ENCODE peak calls at places on chromosome 17, in nine cellular contexts. J is IMR-90, C is astrocyte of the spinal cord, L is psoas muscle, I is heart left ventricle, T is stomach, O is PC-3, E is AG04449, V is Peyer's patch. U is an unnamed sample.

GRCh38 chr17:55089955-55090573 is 121.5 kb downstream of the STXBP4 start:
- DNase-seq in J (peak; percentile 18), C (peak; percentile 34), L (no peak), I (no peak), T (no peak), O (peak; percentile 82), E (no peak), V (peak; percentile 52), U (no peak)

GRCh38 chr17:45341389-45342158 is 24.8 kb upstream of the MAP3K14 start:
- DNase-seq in J (peak; percentile 85), C (peak; percentile 90), L (peak; percentile 69), I (peak; percentile 70), T (no peak), O (peak; percentile 36), E (peak; percentile 63), V (peak; percentile 50), U (peak; percentile 55)

GRCh38 chr17:58113947-58114346 is 30.7 kb downstream of the DYNLL2 start:
- DNase-seq in J (no peak), C (no peak), L (no peak), I (no peak), T (no peak), O (no peak), E (no peak), V (no peak), U (no peak)

GRCh38 chr17:1934901-1935300 is 90.2 kb downstream of the RTN4RL1 start:
- DNase-seq in J (no peak), C (no peak), L (no peak), I (no peak), T (no peak), O (no peak), E (no peak), V (no peak), U (no peak)

GRCh38 chr17:41975099-41976083 is 8.8 kb downstream of the CNP start:
- DNase-seq in J (peak; percentile 69), C (peak; percentile 53), L (peak; percentile 31), I (no peak), T (no peak), O (no peak), E (no peak), V (no peak), U (no peak)

GRCh38 chr17:74768069-74768762 is 7.9 kb downstream of the NAT9 start:
- DNase-seq in J (peak; percentile 73), C (peak; percentile 68), L (peak; percentile 88), I (peak; percentile 84), T (peak; percentile 89), O (peak; percentile 51), E (no peak), V (no peak), U (peak; percentile 89)

GRCh38 chr17:48052956-48053757 is 5.0 kb downstream of the NFE2L1 start:
- DNase-seq in J (peak; percentile 40), C (peak; percentile 45), L (peak; percentile 96), I (peak; percentile 86), T (peak; percentile 39), O (no peak), E (no peak), V (peak; percentile 68), U (peak; percentile 88)

GRCh38 chr17:78224226-78225087 is 7.0 kb upstream of the TMEM235 start:
- DNase-seq in J (no peak), C (no peak), L (no peak), I (no peak), T (no peak), O (no peak), E (no peak), V (no peak), U (no peak)

GRCh38 chr17:69733171-69734014 is 318.9 kb downstream of the MAP2K6 start:
- DNase-seq in J (peak; percentile 88), C (peak; percentile 65), L (peak; percentile 83), I (no peak), T (no peak), O (peak; percentile 78), E (peak; percentile 56), V (no peak), U (no peak)

GRCh38 chr17:37438141-37438540 is 31.5 kb downstream of the TADA2A start:
- DNase-seq in J (no peak), C (no peak), L (no peak), I (no peak), T (no peak), O (peak; percentile 19), E (no peak), V (no peak), U (no peak)
- TF ChIP-seq CTCF in J (peak; percentile 8), C (peak; percentile 24), L (no peak), I (no peak), T (no peak), O (peak; percentile 55), E (no peak), V (no peak), U (no peak)

GRCh38 chr17:82345151-82345976 is 11.8 kb upstream of the SECTM1 start:
- DNase-seq in J (no peak), C (no peak), L (peak; percentile 36), I (no peak), T (no peak), O (no peak), E (no peak), V (no peak), U (no peak)

GRCh38 chr17:82342361-82343079 is 9.0 kb upstream of the SECTM1 start:
- DNase-seq in J (no peak), C (no peak), L (no peak), I (no peak), T (no peak), O (no peak), E (no peak), V (no peak), U (no peak)

GRCh38 chr17:82344175-82344907 is 10.8 kb upstream of the SECTM1 start:
- DNase-seq in J (no peak), C (no peak), L (peak; percentile 38), I (no peak), T (no peak), O (no peak), E (no peak), V (no peak), U (no peak)

GRCh38 chr17:82346342-82347300 is 12.4 kb upstream of the TEX19 start:
- DNase-seq in J (no peak), C (no peak), L (peak; percentile 40), I (no peak), T (no peak), O (no peak), E (no peak), V (no peak), U (no peak)

DNA sequence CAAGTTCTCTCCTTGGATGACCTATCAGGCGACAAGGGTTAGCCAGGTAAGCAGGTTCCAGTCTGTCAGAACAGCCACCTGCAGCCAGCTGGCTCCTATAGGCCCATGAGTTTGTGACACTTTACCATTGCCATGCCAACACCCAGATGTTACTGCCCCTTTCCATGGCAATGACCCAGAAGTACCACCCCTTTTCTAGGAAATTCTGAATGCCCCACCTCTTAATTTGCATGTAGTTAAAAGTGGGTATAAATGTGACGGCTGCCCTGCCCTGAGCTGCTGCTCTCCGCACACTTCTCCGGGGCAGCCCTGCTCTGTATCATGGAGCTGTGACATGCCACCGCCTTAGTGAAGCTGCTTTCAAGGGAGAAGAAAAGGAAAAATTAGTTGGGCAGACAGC is 10.0 kb upstream of the SECTM1 start:
- DNase-seq in J (no peak), C (no peak), L (no peak), I (no peak), T (no peak), O (no peak), E (no peak), V (no peak), U (no peak)
- TF ChIP-seq CTCF in J (no peak), C (no peak), L (no peak), I (no peak), T (no peak), O (no peak), E (no peak), V (no peak), U (no peak)

DNA sequence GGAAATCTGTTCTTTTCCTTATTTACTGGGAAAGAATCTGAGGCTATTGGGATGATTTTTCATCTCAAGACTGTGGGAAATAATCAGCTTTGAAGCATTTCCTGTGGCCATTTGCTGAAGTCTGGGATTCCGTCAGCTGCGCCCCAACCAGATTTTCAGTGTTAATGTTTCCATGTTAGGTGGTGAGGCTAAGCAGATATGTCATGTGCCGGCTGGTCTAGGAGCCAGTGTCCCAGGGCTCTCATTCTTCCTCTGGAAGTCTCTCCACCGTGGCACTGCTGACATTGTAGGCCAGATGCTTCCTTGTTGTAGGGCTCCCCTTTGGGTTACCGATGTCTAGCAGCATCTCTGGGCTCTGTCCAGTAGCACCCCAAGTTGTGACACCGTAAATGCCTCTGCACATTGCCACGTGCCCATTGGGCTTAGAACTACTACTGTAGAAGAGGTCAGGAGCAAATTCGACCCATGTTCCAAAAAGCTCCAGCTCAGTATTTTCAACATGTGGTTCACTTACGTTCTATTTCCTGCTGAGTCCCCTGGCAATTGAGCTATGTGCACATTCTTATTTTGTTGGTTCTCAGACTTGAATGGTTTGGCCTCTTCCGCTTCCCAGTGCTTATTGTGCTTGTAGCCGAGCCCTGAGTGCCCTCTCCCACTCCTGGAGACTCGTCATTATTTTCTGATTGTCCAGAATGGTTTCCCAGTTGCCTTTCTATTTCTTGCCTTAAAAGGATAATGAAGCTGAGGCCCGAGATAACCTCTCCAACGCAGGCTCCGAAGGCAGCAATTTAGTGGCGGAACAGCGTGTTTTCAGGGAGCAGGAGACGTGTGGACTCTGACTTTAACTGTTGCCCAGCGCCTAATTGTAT is 82.2 kb downstream of the SPECC1 start:
- DNase-seq in J (no peak), C (peak; percentile 65), L (no peak), I (peak; percentile 65), T (no peak), O (no peak), E (no peak), V (no peak), U (peak; percentile 80)
- TF ChIP-seq CTCF in J (no peak), C (no peak), L (no peak), I (no peak), T (no peak), O (no peak), E (no peak), V (no peak), U (no peak)

GRCh38 chr17:7184091-7184488 is 4.9 kb upstream of the ASGR1 start:
- DNase-seq in J (no peak), C (no peak), L (no peak), I (no peak), T (peak; percentile 84), O (no peak), E (no peak), V (peak; percentile 71), U (no peak)

GRCh38 chr17:7186241-7186640 is 7.1 kb upstream of the ASGR1 start:
- DNase-seq in J (no peak), C (no peak), L (no peak), I (no peak), T (no peak), O (no peak), E (no peak), V (no peak), U (no peak)

GRCh38 chr17:7179317-7180254 is at the start of gene ASGR1:
- DNase-seq in J (no peak), C (no peak), L (no peak), I (no peak), T (no peak), O (no peak), E (no peak), V (no peak), U (peak; percentile 23)

GRCh38 chr17:7183433-7184090 is 4.4 kb upstream of the ASGR1 start:
- DNase-seq in J (no peak), C (no peak), L (no peak), I (no peak), T (no peak), O (no peak), E (no peak), V (no peak), U (no peak)

DNA sequence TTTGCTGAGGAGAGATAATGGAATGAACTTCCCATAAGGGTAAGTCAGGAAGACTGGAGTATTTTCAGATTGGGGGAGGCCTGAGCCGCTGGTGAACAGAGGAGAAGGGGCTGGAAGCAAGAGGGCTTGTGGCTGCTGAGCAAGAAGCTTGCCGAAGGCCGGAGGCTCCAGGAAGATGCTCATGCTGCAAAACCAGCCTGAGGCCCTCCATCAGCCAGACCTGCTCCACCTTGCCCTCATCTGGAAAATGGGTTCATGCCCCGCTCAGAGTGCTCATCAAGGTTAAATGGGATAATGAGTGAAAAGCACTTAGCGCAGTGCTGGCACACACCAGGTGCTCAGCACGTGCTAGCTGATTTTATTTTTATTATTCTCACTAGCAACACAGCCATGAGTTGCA is 5.5 kb upstream of the ASGR1 start:
- DNase-seq in J (no peak), C (no peak), L (no peak), I (no peak), T (no peak), O (no peak), E (no peak), V (no peak), U (no peak)
- TF ChIP-seq CTCF in J (no peak), C (no peak), L (no peak), I (no peak), T (no peak), O (no peak), E (no peak), V (no peak), U (no peak)

U was measured in tibial artery.